ENCODE peak calls at places on chromosomes 6 and 20, in ten cellular contexts. Q is substantia nigra; C is bronchial epithelial cell; U is SW480; B is Daoy; E is fibroblast of the conjunctiva; R is non-pigmented ciliary epithelial cell; S is ecto neural progenitor cell; F is effector CD8-positive, alpha-beta T cell; I is activated T-cell treated with anti-CD3 and anti-CD28 coated beads, Interleukin-2, amount 50 U/mL, for 4 hours. L is an unnamed sample.

GRCh38 chr6:140572129-140572528 is 1197.7 kb upstream of the CITED2 start:
- DNase-seq in Q (no peak), C (peak; percentile 92), U (no peak), B (peak; percentile 72), E (peak; percentile 81), R (peak; percentile 76), S (no peak), F (no peak), I (no peak), L (peak; percentile 31)

GRCh38 chr20:53631909-53632662 is 38.4 kb upstream of the ZNF217 start:
- DNase-seq in Q (no peak), C (no peak), U (no peak), B (no peak), E (no peak), R (no peak), S (peak; percentile 30), F (no peak), I (no peak), L (no peak)

GRCh38 chr6:61210549-61210948 is 1075.5 kb downstream of the KHDRBS2 start:
- DNase-seq in Q (no peak), C (no peak), U (no peak), B (no peak), E (no peak), R (no peak), S (no peak), F (no peak), I (no peak), L (no peak)

GRCh38 chr6:107272246-107272645 is 156.9 kb upstream of the BEND3 start:
- DNase-seq in Q (no peak), C (no peak), U (no peak), B (no peak), E (no peak), R (no peak), S (no peak), F (no peak), I (no peak), L (no peak)

GRCh38 chr6:44128020-44128917 is 915 bp downstream of the TMEM63B start:
- DNase-seq in Q (no peak), C (peak; percentile 78), U (peak; percentile 23), B (peak; percentile 39), E (no peak), R (no peak), S (peak; percentile 71), F (peak; percentile 13), I (no peak), L (peak; percentile 45)

GRCh38 chr6:118509009-118509617 is 39.0 kb upstream of the PLN start:
- DNase-seq in Q (no peak), C (peak; percentile 33), U (peak; percentile 13), B (peak; percentile 32), E (peak; percentile 17), R (no peak), S (no peak), F (no peak), I (no peak), L (peak; percentile 12)

GRCh38 chr6:149974825-149975224 is 11.1 kb downstream of the ULBP1 start:
- DNase-seq in Q (no peak), C (no peak), U (no peak), B (no peak), E (no peak), R (no peak), S (no peak), F (no peak), I (no peak), L (no peak)

GRCh38 chr20:20495719-20496474 is 128.0 kb downstream of the INSM1 start:
- DNase-seq in Q (no peak), C (no peak), U (no peak), B (no peak), E (no peak), R (no peak), S (no peak), F (no peak), I (no peak), L (no peak)

GRCh38 chr20:11076434-11076833 is 402.6 kb upstream of the JAG1 start:
- DNase-seq in Q (no peak), C (no peak), U (no peak), B (no peak), E (no peak), R (no peak), S (no peak), F (no peak), I (no peak), L (no peak)

GRCh38 chr20:53723621-53724020 is 130.0 kb upstream of the ZNF217 start:
- DNase-seq in Q (no peak), C (no peak), U (no peak), B (no peak), E (no peak), R (no peak), S (no peak), F (no peak), I (no peak), L (no peak)

GRCh38 chr6:149210376-149210775 is 107.1 kb upstream of the TAB2 start:
- DNase-seq in Q (no peak), C (peak; percentile 30), U (no peak), B (no peak), E (no peak), R (no peak), S (no peak), F (no peak), I (no peak), L (no peak)

GRCh38 chr6:33508935-33509926 is 54.9 kb downstream of the ZBTB9 start:
- DNase-seq in Q (no peak), C (no peak), U (no peak), B (no peak), E (no peak), R (no peak), S (no peak), F (no peak), I (no peak), L (no peak)

GRCh38 chr6:34630040-34630439 is 66.5 kb downstream of the ILRUN start:
- DNase-seq in Q (no peak), C (peak; percentile 96), U (peak; percentile 57), B (peak; percentile 69), E (peak; percentile 73), R (peak; percentile 94), S (no peak), F (no peak), I (no peak), L (peak; percentile 79)

GRCh38 chr6:21185849-21186478 is 407.6 kb upstream of the SOX4 start:
- DNase-seq in Q (no peak), C (no peak), U (no peak), B (no peak), E (no peak), R (no peak), S (peak; percentile 77), F (no peak), I (no peak), L (no peak)

GRCh38 chr6:154824076-154824475 is 90.9 kb downstream of the SCAF8 start:
- DNase-seq in Q (no peak), C (no peak), U (no peak), B (no peak), E (no peak), R (no peak), S (no peak), F (no peak), I (no peak), L (no peak)

L was measured in RWPE1.